ENCODE peak calls at places on chromosomes 1 and 21, in six cellular contexts. W, S, M, G, A and I are unnamed samples.

GRCh38 chr1:21261551-21262281 is 28.5 kb downstream of the ECE1 start:
- DNase-seq in W (peak), S (peak), M (no peak), G (peak), A (peak), I (peak)

GRCh38 chr1:162028726-162029125 is 5.1 kb upstream of the OLFML2B start:
- DNase-seq in W (no peak), S (no peak), M (no peak), G (peak), A (no peak), I (no peak)

GRCh38 chr21:35138665-35139381 is 89.7 kb upstream of the RUNX1 start:
- DNase-seq in W (no peak), S (no peak), M (no peak), G (no peak), A (peak), I (no peak)

GRCh38 chr1:74780600-74780999 is 47.6 kb downstream of the TYW3 start:
- DNase-seq in W (no peak), S (no peak), M (no peak), G (no peak), A (no peak), I (no peak)

GRCh38 chr1:1307908-1308755 is at the start of the genes ACAP3 and PUSL1:
- DNase-seq in W (peak), S (peak), M (peak), G (peak), A (peak), I (peak)

GRCh38 chr1:25697426-25698220 is 81.0 kb downstream of the MAN1C1 start:
- DNase-seq in W (no peak), S (no peak), M (no peak), G (no peak), A (no peak), I (no peak)

GRCh38 chr1:209659909-209660308 is 7.7 kb upstream of the LAMB3 start:
- DNase-seq in W (no peak), S (no peak), M (no peak), G (peak), A (no peak), I (no peak)

GRCh38 chr1:59223213-59223612 is 73.7 kb upstream of the FGGY start:
- DNase-seq in W (no peak), S (no peak), M (no peak), G (no peak), A (no peak), I (no peak)

GRCh38 chr1:52193985-52194384 is 52.1 kb downstream of the ZFYVE9 start:
- DNase-seq in W (no peak), S (no peak), M (no peak), G (no peak), A (no peak), I (no peak)

GRCh38 chr21:33362044-33362555 is 37.3 kb downstream of the IFNAR1 start:
- DNase-seq in W (no peak), S (no peak), M (no peak), G (peak), A (no peak), I (no peak)

GRCh38 chr1:182149411-182149965 is 88.0 kb upstream of the ZNF648 start:
- DNase-seq in W (no peak), S (no peak), M (no peak), G (peak), A (peak), I (peak)

GRCh38 chr1:199113265-199113869 is 474.5 kb downstream of the PTPRC start:
- DNase-seq in W (no peak), S (peak), M (peak), G (no peak), A (peak), I (peak)

GRCh38 chr1:163170975-163171676 is 31.6 kb downstream of the RGS5 start:
- DNase-seq in W (no peak), S (peak), M (no peak), G (no peak), A (peak), I (peak)

GRCh38 chr1:90821793-90822359 is 104.8 kb upstream of the BARHL2 start:
- DNase-seq in W (no peak), S (no peak), M (no peak), G (no peak), A (no peak), I (no peak)

GRCh38 chr1:29861446-29861845 is 625.1 kb downstream of the PTPRU start:
- DNase-seq in W (no peak), S (no peak), M (no peak), G (no peak), A (no peak), I (no peak)
- TF ChIP-seq CTCF in W (no peak), S (no peak), M (no peak), G (no peak), A (no peak), I (no peak)

DNA sequence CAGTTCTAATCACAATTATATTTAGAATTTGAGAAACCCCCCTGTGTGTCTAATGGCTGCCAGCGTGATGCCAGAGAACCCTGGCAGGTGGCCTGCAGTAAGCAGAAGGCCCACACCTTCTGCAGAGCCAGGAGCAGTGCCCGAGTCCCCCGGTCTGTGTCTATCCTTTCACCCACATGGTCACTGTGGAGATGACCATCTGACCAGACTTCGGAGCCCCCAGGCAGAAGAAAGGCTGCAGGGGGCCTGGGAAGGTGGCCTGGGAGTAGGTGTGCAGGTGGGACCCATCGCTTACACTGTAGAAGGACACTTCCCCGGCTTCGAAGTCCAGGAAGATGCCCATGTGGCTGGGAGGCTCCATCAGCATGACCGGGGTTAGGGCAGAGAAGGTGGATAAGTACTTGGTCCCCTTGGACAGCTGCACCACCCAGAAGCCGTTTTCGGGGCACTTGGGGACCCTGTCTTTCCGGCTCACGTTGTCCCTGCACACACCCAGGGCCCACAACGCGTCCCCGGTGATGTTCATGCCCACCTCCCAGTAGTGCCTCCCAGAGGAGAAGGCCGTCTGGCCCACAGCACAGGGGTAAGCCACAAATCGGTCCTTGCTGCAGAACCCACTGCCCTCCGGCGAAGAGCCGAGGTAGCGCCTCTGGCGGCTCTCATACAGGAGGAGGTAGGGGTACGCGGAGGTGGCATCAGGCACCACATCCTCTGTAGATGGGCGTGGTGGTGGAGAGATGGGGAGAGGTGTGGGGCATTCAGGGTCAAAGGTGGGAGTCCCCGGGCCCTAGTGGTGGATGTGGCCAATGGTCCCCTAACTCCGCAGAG is 1.6 kb upstream of the TRIM11 start:
- DNase-seq in W (no peak), S (no peak), M (peak), G (no peak), A (no peak), I (no peak)
- H3K4me3 ChIP-seq in W (no peak), S (peak), M (no peak), G (no peak), A (no peak), I (peak)

GRCh38 chr1:57272601-57273000 is 151.3 kb downstream of the DAB1 start:
- DNase-seq in W (no peak), S (no peak), M (no peak), G (no peak), A (no peak), I (no peak)

GRCh38 chr1:57269621-57270235 is 154.1 kb downstream of the DAB1 start:
- DNase-seq in W (no peak), S (no peak), M (no peak), G (no peak), A (no peak), I (no peak)

GRCh38 chr1:57276916-57277315 is 146.9 kb downstream of the DAB1 start:
- DNase-seq in W (no peak), S (no peak), M (no peak), G (no peak), A (no peak), I (no peak)

GRCh38 chr1:57270926-57271698 is 152.7 kb downstream of the DAB1 start:
- DNase-seq in W (no peak), S (no peak), M (no peak), G (no peak), A (no peak), I (no peak)

DNA sequence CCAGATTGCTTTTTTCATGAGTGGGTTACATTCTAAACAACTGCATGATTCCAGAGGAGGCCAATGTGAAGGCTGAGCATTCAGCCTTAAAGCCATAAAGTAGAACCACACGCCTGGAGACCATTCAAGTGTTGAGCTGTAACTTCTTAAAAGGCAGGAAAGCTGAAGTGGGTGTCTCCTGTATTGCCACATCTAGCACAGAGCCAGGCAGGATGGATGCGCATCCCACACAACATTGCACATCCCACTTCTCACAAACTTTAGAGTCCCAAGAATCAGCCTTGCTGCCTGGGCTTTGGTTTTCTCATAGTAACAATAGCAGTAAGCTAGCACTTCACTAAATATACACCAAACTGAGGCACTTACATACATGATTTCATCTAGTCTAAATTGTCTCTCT is 151.7 kb downstream of the DAB1 start:
- DNase-seq in W (no peak), S (no peak), M (no peak), G (no peak), A (no peak), I (no peak)
- TF ChIP-seq CTCF in W (no peak), S (no peak), M (no peak), G (no peak), A (no peak), I (no peak)

DNA sequence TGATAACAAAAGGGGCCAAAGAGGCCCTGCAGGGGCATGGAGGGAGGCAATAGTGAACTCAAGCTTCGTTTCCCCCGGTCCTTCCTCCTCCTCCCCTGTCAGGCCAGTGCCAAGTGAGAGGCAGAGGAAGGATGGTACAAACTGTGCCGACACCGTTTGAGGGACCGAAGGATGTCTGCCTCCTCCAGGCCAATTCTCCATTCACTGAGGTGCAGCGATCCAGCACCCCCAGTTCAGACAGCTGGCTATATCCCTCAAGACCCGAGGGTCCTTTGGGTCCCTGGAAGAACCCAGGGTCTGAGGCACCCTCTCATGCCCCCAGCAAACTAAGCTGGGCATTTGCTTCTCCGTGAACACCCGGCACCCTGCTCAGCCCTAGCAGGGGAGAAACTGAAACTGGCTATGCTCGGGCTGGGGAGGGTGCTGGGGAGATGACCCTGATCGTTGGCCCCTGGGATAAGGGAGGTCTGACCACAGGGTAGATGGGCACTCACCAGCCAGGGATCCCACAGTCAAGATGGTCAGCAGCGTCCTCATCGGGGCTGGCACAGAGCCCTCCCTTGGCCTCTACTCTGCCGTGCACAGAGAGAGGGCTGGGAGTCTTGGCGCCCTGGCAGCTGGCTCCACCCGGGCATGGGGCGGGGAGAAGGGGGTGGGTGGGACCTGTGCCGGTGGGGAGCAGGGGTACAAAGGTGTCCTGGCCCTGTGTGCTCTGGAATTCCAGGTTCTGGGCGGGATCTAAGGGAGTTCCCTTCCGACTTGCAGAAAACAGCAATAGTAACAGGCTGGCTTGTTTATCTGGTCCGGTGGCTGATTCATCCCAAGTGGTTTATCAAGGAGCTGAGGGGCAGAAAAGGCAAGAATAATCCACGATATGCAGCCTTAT is at the start of gene IL22RA1:
- DNase-seq in W (no peak), S (peak), M (no peak), G (no peak), A (peak), I (no peak)
- H3K4me3 ChIP-seq in W (peak), S (peak), M (peak), G (no peak), A (no peak), I (peak)

GRCh38 chr1:119587328-119587727 is 60.7 kb downstream of the ZNF697 start:
- DNase-seq in W (no peak), S (no peak), M (no peak), G (no peak), A (peak), I (peak)

GRCh38 chr1:119582801-119583200 is 65.3 kb downstream of the ZNF697 start:
- DNase-seq in W (no peak), S (peak), M (no peak), G (no peak), A (peak), I (peak)
- TF ChIP-seq CTCF in W (peak), S (peak), M (peak), G (peak), A (peak), I (peak)

DNA sequence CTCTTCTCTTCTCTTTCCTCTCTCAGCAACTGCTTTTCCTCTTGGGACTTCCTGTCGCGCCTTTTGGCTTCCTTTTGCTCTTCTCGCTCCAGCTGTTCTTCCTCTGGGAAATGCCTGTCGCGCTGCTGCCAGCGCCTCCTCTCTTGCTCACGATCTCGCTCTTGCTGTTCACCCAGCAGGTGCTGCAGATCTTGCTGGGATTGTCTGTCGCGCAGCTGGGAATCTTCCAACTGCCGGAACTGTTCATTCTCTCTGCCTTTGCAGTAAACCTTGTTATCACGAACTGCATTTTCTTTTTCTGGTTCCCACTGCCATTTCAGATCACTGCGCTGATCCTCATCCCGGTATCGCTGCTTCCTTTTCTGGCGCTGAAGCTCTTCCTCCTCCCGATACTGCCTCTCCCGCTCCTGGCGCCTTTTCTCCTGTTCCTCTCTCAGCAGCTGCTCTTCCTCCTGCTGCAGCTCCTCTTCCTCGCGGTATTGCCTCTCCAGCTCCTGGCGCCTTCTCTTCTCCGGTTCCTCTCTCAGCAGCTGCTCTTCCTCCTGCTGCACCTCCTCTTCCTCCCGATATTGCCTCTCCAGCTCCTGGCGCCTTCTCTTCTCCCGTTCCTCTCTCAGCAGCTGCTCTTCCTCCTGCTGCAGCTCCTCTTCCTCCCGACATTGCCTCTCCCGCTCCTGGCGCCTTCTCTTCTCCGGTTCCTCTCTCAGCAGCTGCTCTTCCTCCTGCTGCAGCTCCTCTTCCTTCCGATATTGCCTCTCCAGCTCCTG is 5.8 kb downstream of the TCHH start:
- DNase-seq in W (no peak), S (no peak), M (no peak), G (peak), A (no peak), I (no peak)
- H3K4me3 ChIP-seq in W (no peak), S (peak), M (peak), G (peak), A (peak), I (no peak)

GRCh38 chr1:114092118-114092517 is 61.6 kb downstream of the SYT6 start:
- DNase-seq in W (no peak), S (no peak), M (no peak), G (no peak), A (no peak), I (no peak)

GRCh38 chr1:114091711-114092110 is 62.0 kb downstream of the SYT6 start:
- DNase-seq in W (no peak), S (no peak), M (no peak), G (no peak), A (no peak), I (no peak)

GRCh38 chr1:114094675-114095074 is 59.0 kb downstream of the SYT6 start:
- DNase-seq in W (no peak), S (no peak), M (no peak), G (no peak), A (no peak), I (no peak)

GRCh38 chr1:114094303-114094663 is 59.4 kb downstream of the SYT6 start:
- DNase-seq in W (no peak), S (no peak), M (no peak), G (no peak), A (peak), I (no peak)

DNA sequence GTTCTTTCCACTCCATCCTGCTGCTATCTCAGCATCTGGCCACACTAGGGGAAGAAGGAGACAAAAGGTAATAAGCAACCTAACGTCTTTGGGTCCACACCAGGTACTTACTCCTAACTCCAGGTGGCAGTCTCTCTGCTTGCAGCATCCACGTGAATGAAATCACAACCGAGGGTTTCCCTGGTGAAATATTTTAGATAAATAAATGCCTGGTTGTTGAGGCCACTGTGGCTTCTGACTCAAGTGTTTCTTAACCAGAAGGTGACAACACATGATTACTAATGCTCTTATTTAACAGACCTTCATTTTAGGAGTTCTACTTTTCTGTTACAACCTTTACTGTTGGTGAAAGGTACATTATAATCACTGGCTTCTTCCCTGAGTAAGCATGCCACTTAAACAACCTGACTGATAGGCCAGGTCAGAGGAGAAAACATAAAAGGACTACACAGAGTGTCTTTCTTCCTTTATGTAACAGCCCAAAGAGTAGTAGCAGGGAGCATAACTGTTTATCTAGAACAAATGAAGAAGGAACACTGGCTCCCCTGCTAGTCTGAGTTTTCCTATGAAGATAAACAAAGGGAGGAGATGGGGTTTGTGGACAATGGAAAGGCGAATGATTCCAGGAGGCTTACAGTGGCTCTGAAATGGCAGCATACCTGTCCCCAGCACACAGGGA is 59.9 kb downstream of the SYT6 start:
- DNase-seq in W (no peak), S (no peak), M (no peak), G (no peak), A (peak), I (no peak)
- TF ChIP-seq CTCF in W (no peak), S (no peak), M (no peak), G (no peak), A (peak), I (no peak)

DNA sequence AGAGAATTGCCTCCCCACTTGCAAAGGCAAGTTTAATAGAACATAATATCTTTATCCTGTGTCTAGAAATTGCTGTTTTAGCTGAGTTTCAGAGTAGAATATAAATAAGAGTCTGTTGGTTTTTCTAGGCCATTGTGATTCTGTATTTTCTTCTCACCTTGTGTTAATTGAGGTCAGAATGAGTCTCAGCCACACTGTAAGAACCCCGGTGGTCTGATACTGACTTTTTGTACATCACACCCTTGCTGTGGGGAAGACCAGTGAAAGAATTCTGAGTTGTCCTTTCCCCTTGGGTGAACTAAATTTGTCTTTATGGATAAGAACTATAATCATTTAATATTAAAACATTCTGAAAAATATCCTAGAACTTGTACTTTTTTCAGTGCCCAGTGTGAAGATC is 6.8 kb downstream of the HIPK1 start:
- DNase-seq in W (no peak), S (no peak), M (no peak), G (no peak), A (no peak), I (no peak)
- H3K4me3 ChIP-seq in W (no peak), S (no peak), M (no peak), G (no peak), A (no peak), I (no peak)

DNA sequence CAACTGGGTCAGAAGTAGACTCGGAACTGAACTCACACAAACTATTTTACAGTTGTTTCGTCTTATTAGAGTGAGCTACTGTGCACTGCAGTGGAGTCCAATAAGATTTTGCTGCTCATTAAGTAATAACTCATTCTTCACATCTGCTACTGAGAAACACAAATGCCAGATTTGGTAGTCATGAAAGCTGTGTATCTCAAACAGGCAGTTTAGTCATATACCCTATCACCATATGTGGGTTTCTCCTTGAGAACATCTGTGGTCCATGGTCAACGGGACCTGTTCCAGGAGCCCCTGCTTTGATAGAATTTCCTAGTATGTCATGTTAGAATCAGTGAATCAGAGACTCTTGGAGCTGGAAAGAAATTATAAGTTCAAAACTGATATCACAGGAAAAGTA is 60.4 kb downstream of the ALG14 start:
- DNase-seq in W (no peak), S (no peak), M (no peak), G (no peak), A (peak), I (peak)
- TF ChIP-seq CTCF in W (no peak), S (no peak), M (no peak), G (no peak), A (no peak), I (no peak)

GRCh38 chr1:46802901-46803574 is 4.2 kb downstream of the CYP4B1 start:
- DNase-seq in W (no peak), S (no peak), M (no peak), G (no peak), A (no peak), I (no peak)
- H3K4me3 ChIP-seq in W (no peak), S (no peak), M (peak), G (no peak), A (no peak), I (no peak)